ENCODE peak calls at places on chromosomes 5 and 9, in seven cellular contexts. One of them, this sample, is unnamed.

GRCh38 chr5:13745508-13745907 is 199.0 kb downstream of the DNAH5 start:
- DNase-seq in esophagus muscularis mucosa: no peak
- DNase-seq in mesendoderm: peak; percentile 78
- DNase-seq in NCI-H524 treated with DMSO at 0.1 percent for 48 hours: no peak
- DNase-seq in stimulated activated CD8-positive, alpha-beta memory T cell treated with anti-CD3 and anti-CD28 coated beads, Interleukin-15, amount 100 ng/mL, for 4 hours: no peak
- DNase-seq in ACHN: peak; percentile 61
- DNase-seq in CD8-positive, alpha-beta T cell: no peak
- DNase-seq in this sample: no peak

GRCh38 chr9:34177906-34178697 is 741 bp upstream of the UBAP1 start:
- DNase-seq in stimulated activated CD8-positive, alpha-beta memory T cell treated with anti-CD3 and anti-CD28 coated beads, Interleukin-15, amount 100 ng/mL, for 4 hours: no peak
- DNase-seq in esophagus muscularis mucosa: no peak
- DNase-seq in ACHN: no peak
- DNase-seq in CD8-positive, alpha-beta T cell: no peak
- DNase-seq in mesendoderm: peak; percentile 11
- DNase-seq in NCI-H524 treated with DMSO at 0.1 percent for 48 hours: no peak
- DNase-seq in this sample: no peak

GRCh38 chr9:81575976-81576375 is 113.4 kb downstream of the TLE1 start:
- DNase-seq in esophagus muscularis mucosa: no peak
- DNase-seq in ACHN: no peak
- DNase-seq in CD8-positive, alpha-beta T cell: no peak
- DNase-seq in mesendoderm: no peak
- DNase-seq in NCI-H524 treated with DMSO at 0.1 percent for 48 hours: no peak
- DNase-seq in stimulated activated CD8-positive, alpha-beta memory T cell treated with anti-CD3 and anti-CD28 coated beads, Interleukin-15, amount 100 ng/mL, for 4 hours: no peak
- DNase-seq in this sample: no peak

GRCh38 chr9:94593459-94594345 is at the start of gene FBP2:
- DNase-seq in mesendoderm: no peak
- DNase-seq in NCI-H524 treated with DMSO at 0.1 percent for 48 hours: no peak
- DNase-seq in stimulated activated CD8-positive, alpha-beta memory T cell treated with anti-CD3 and anti-CD28 coated beads, Interleukin-15, amount 100 ng/mL, for 4 hours: no peak
- DNase-seq in ACHN: no peak
- DNase-seq in esophagus muscularis mucosa: no peak
- DNase-seq in CD8-positive, alpha-beta T cell: no peak
- DNase-seq in this sample: no peak

GRCh38 chr9:22357016-22357415 is 89.6 kb upstream of the DMRTA1 start:
- DNase-seq in NCI-H524 treated with DMSO at 0.1 percent for 48 hours: no peak
- DNase-seq in mesendoderm: no peak
- DNase-seq in ACHN: no peak
- DNase-seq in CD8-positive, alpha-beta T cell: no peak
- DNase-seq in esophagus muscularis mucosa: no peak
- DNase-seq in stimulated activated CD8-positive, alpha-beta memory T cell treated with anti-CD3 and anti-CD28 coated beads, Interleukin-15, amount 100 ng/mL, for 4 hours: no peak
- DNase-seq in this sample: no peak

GRCh38 chr9:93111371-93112115 is 15.5 kb downstream of the CARD19 start:
- DNase-seq in CD8-positive, alpha-beta T cell: no peak
- DNase-seq in esophagus muscularis mucosa: no peak
- DNase-seq in NCI-H524 treated with DMSO at 0.1 percent for 48 hours: no peak
- DNase-seq in mesendoderm: no peak
- DNase-seq in stimulated activated CD8-positive, alpha-beta memory T cell treated with anti-CD3 and anti-CD28 coated beads, Interleukin-15, amount 100 ng/mL, for 4 hours: no peak
- DNase-seq in ACHN: peak; percentile 68
- DNase-seq in this sample: no peak

GRCh38 chr9:104987743-104988142 is 59.8 kb upstream of the ABCA1 start:
- DNase-seq in stimulated activated CD8-positive, alpha-beta memory T cell treated with anti-CD3 and anti-CD28 coated beads, Interleukin-15, amount 100 ng/mL, for 4 hours: no peak
- DNase-seq in mesendoderm: no peak
- DNase-seq in ACHN: no peak
- DNase-seq in CD8-positive, alpha-beta T cell: no peak
- DNase-seq in esophagus muscularis mucosa: no peak
- DNase-seq in NCI-H524 treated with DMSO at 0.1 percent for 48 hours: no peak
- DNase-seq in this sample: no peak

GRCh38 chr9:93670208-93671029 is 94.0 kb downstream of the PHF2 start:
- DNase-seq in esophagus muscularis mucosa: no peak
- DNase-seq in CD8-positive, alpha-beta T cell: no peak
- DNase-seq in NCI-H524 treated with DMSO at 0.1 percent for 48 hours: no peak
- DNase-seq in mesendoderm: no peak
- DNase-seq in stimulated activated CD8-positive, alpha-beta memory T cell treated with anti-CD3 and anti-CD28 coated beads, Interleukin-15, amount 100 ng/mL, for 4 hours: no peak
- DNase-seq in ACHN: no peak
- DNase-seq in this sample: no peak

GRCh38 chr9:70987986-70988385 is 133.4 kb downstream of the TRPM3 start:
- DNase-seq in ACHN: no peak
- DNase-seq in CD8-positive, alpha-beta T cell: no peak
- DNase-seq in mesendoderm: no peak
- DNase-seq in NCI-H524 treated with DMSO at 0.1 percent for 48 hours: no peak
- DNase-seq in stimulated activated CD8-positive, alpha-beta memory T cell treated with anti-CD3 and anti-CD28 coated beads, Interleukin-15, amount 100 ng/mL, for 4 hours: no peak
- DNase-seq in esophagus muscularis mucosa: no peak
- DNase-seq in this sample: no peak

GRCh38 chr5:168674893-168675482 is 95.8 kb upstream of the PANK3 start:
- DNase-seq in NCI-H524 treated with DMSO at 0.1 percent for 48 hours: no peak
- DNase-seq in mesendoderm: peak; percentile 92
- DNase-seq in stimulated activated CD8-positive, alpha-beta memory T cell treated with anti-CD3 and anti-CD28 coated beads, Interleukin-15, amount 100 ng/mL, for 4 hours: no peak
- DNase-seq in ACHN: no peak
- DNase-seq in esophagus muscularis mucosa: no peak
- DNase-seq in CD8-positive, alpha-beta T cell: no peak
- DNase-seq in this sample: no peak

GRCh38 chr9:132670359-132670815 is at the start of gene GTF3C4:
- DNase-seq in mesendoderm: no peak
- DNase-seq in stimulated activated CD8-positive, alpha-beta memory T cell treated with anti-CD3 and anti-CD28 coated beads, Interleukin-15, amount 100 ng/mL, for 4 hours: peak; percentile 69
- DNase-seq in CD8-positive, alpha-beta T cell: peak; percentile 81
- DNase-seq in NCI-H524 treated with DMSO at 0.1 percent for 48 hours: peak; percentile 72
- DNase-seq in ACHN: peak; percentile 73
- DNase-seq in esophagus muscularis mucosa: peak; percentile 95
- DNase-seq in this sample: no peak

This sample was measured in SIG-M5.